ENCODE peak calls at places on chromosomes 5 and 9, in six cellular contexts. One of them, this sample, is unnamed.

GRCh38 chr5:112312295-112312694 is 106.8 kb downstream of the EPB41L4A start:
- DNase-seq in astrocyte: no peak
- DNase-seq in HCT116: no peak
- DNase-seq in H1: no peak
- DNase-seq in fibroblast of lung: no peak
- DNase-seq in endothelial cell of umbilical vein: no peak
- DNase-seq in this sample: no peak

GRCh38 chr9:104903609-104904008 is 24.3 kb downstream of the ABCA1 start:
- DNase-seq in HCT116: no peak
- DNase-seq in H1: no peak
- DNase-seq in astrocyte: peak
- DNase-seq in endothelial cell of umbilical vein: no peak
- DNase-seq in fibroblast of lung: no peak
- DNase-seq in this sample: no peak

GRCh38 chr9:89359018-89359417 is 40.7 kb downstream of the SECISBP2 start:
- DNase-seq in endothelial cell of umbilical vein: peak
- DNase-seq in H1: no peak
- DNase-seq in astrocyte: no peak
- DNase-seq in fibroblast of lung: no peak
- DNase-seq in HCT116: no peak
- DNase-seq in this sample: no peak

GRCh38 chr9:37026085-37026935 is 7.8 kb downstream of the PAX5 start:
- DNase-seq in fibroblast of lung: no peak
- DNase-seq in astrocyte: no peak
- DNase-seq in endothelial cell of umbilical vein: no peak
- DNase-seq in H1: peak
- DNase-seq in HCT116: no peak
- DNase-seq in this sample: no peak

GRCh38 chr5:119355244-119355635 is 579 bp upstream of the TNFAIP8 start:
- DNase-seq in astrocyte: no peak
- DNase-seq in endothelial cell of umbilical vein: no peak
- DNase-seq in HCT116: no peak
- DNase-seq in H1: peak
- DNase-seq in fibroblast of lung: no peak
- DNase-seq in this sample: no peak

GRCh38 chr9:83649080-83649479 is 26.1 kb downstream of the IDNK start:
- DNase-seq in H1: peak
- DNase-seq in astrocyte: no peak
- DNase-seq in fibroblast of lung: peak
- DNase-seq in HCT116: peak
- DNase-seq in endothelial cell of umbilical vein: peak
- DNase-seq in this sample: peak

GRCh38 chr9:107175039-107175438 is 108.0 kb upstream of the RAD23B start:
- DNase-seq in fibroblast of lung: no peak
- DNase-seq in astrocyte: no peak
- DNase-seq in H1: no peak
- DNase-seq in HCT116: no peak
- DNase-seq in endothelial cell of umbilical vein: no peak
- DNase-seq in this sample: no peak

GRCh38 chr5:35354751-35355150 is 124.5 kb upstream of the PRLR start:
- DNase-seq in astrocyte: no peak
- DNase-seq in H1: no peak
- DNase-seq in endothelial cell of umbilical vein: no peak
- DNase-seq in HCT116: no peak
- DNase-seq in fibroblast of lung: no peak
- DNase-seq in this sample: no peak

GRCh38 chr9:17578911-17579793 is at the start of gene SH3GL2:
- DNase-seq in fibroblast of lung: peak
- DNase-seq in endothelial cell of umbilical vein: no peak
- DNase-seq in astrocyte: peak
- DNase-seq in HCT116: no peak
- DNase-seq in H1: peak
- DNase-seq in this sample: no peak

GRCh38 chr5:113043491-113043931 is 66.9 kb downstream of the DCP2 start:
- DNase-seq in endothelial cell of umbilical vein: peak
- DNase-seq in HCT116: no peak
- DNase-seq in fibroblast of lung: peak
- DNase-seq in astrocyte: no peak
- DNase-seq in H1: peak
- DNase-seq in this sample: no peak

GRCh38 chr5:181173420-181174342 is 26.3 kb downstream of the OR2V2 start:
- DNase-seq in fibroblast of lung: no peak
- DNase-seq in HCT116: peak
- DNase-seq in endothelial cell of umbilical vein: peak
- DNase-seq in astrocyte: peak
- DNase-seq in H1: peak
- DNase-seq in this sample: no peak

GRCh38 chr9:107243757-107244156 is 39.3 kb upstream of the RAD23B start:
- DNase-seq in endothelial cell of umbilical vein: no peak
- DNase-seq in fibroblast of lung: peak
- DNase-seq in astrocyte: peak
- DNase-seq in H1: no peak
- DNase-seq in HCT116: peak
- DNase-seq in this sample: no peak

GRCh38 chr9:137168575-137168906 is 1.3 kb downstream of the LRRC26 start:
- DNase-seq in astrocyte: no peak
- DNase-seq in fibroblast of lung: no peak
- DNase-seq in H1: peak
- DNase-seq in HCT116: no peak
- DNase-seq in endothelial cell of umbilical vein: no peak
- DNase-seq in this sample: no peak

GRCh38 chr9:32783168-32783891 is at the start of gene TMEM215:
- DNase-seq in H1: peak
- DNase-seq in fibroblast of lung: no peak
- DNase-seq in astrocyte: no peak
- DNase-seq in endothelial cell of umbilical vein: no peak
- DNase-seq in HCT116: no peak
- DNase-seq in this sample: no peak

GRCh38 chr5:128539038-128539429 is 989 bp upstream of the FBN2 start:
- DNase-seq in fibroblast of lung: peak
- DNase-seq in H1: no peak
- DNase-seq in astrocyte: no peak
- DNase-seq in HCT116: no peak
- DNase-seq in endothelial cell of umbilical vein: peak
- DNase-seq in this sample: no peak

GRCh38 chr9:92963831-92964606 is 16.7 kb downstream of the FGD3 start:
- DNase-seq in H1: no peak
- DNase-seq in endothelial cell of umbilical vein: no peak
- DNase-seq in fibroblast of lung: no peak
- DNase-seq in astrocyte: no peak
- DNase-seq in HCT116: no peak
- DNase-seq in this sample: peak

DNA sequence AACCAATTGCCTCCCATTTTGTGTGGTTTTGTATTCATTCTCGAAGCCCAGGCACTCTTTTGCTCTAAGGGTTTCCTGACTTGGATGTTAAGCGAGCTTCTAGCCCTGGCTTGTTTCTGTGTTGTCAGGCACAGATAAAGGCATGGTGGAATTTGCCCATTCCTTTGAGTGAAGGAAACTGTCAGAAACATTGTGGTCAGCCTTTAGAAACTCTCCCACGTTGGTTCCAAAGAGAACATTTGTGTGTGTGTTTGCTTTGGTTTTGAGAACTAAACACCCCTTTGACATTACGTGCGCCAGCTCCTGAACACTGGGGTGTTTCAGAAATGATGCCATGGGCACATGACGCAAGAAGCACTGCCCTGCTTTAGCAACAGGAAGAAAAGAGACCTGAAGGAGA is 320.9 kb downstream of the NTRK2 start:
- DNase-seq in astrocyte: peak
- DNase-seq in HCT116: no peak
- DNase-seq in H1: no peak
- DNase-seq in fibroblast of lung: no peak
- DNase-seq in endothelial cell of umbilical vein: no peak
- DNase-seq in this sample: no peak
- H3K9ac ChIP-seq in astrocyte: no peak
- H3K9ac ChIP-seq in HCT116: no peak
- H3K9ac ChIP-seq in H1: no peak
- H3K9ac ChIP-seq in fibroblast of lung: no peak
- H3K9ac ChIP-seq in endothelial cell of umbilical vein: no peak
- H3K9ac ChIP-seq in this sample: no peak

DNA sequence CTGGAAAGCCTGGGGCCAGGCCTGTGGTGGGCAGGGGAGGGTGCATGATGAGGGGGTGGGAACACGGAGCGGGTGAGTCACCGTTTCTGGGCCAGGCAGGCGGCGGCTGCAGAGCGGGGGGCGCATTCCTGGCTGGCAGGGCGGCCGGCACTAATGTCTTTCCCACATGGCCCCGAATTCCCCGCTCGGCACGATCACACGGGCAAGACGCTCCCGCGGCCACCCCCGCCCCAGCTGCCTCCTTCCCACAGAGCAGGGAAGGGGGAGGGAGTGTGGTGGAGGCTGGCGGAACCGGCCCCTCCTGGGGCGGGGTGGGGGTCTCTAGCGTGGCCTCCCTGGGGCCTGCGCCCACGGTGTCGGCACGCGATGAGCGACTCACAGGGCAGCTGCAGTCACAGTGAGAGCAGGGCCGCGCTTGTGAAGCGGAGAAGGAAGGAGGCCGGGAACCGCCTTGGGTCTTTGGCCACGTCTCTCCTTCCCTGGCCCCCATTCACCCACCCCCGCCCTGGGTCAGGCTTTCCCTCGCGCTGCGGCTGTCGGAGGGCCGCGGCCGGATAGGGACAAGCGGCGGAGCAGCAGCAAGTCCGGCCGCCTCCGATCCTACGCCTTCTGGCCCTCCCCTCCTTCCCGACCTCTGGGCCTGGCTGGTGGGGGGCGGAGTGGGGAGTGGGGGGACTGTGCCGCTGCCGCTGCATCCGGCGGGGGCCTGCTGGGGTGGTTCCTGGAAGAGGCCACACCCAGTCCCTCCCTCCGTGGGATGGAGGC is 48.9 kb downstream of the CXXC5 start:
- DNase-seq in endothelial cell of umbilical vein: peak
- DNase-seq in astrocyte: peak
- DNase-seq in fibroblast of lung: peak
- DNase-seq in HCT116: no peak
- DNase-seq in H1: no peak
- DNase-seq in this sample: no peak
- TF ChIP-seq EZH2 in endothelial cell of umbilical vein: no peak
- TF ChIP-seq EZH2 in astrocyte: no peak
- TF ChIP-seq EZH2 in fibroblast of lung: no peak
- TF ChIP-seq EZH2 in HCT116: no peak
- TF ChIP-seq EZH2 in H1: peak
- TF ChIP-seq EZH2 in this sample: no peak

GRCh38 chr5:89110916-89111646 is 228.1 kb upstream of the MEF2C start:
- DNase-seq in H1: no peak
- DNase-seq in fibroblast of lung: no peak
- DNase-seq in endothelial cell of umbilical vein: no peak
- DNase-seq in HCT116: no peak
- DNase-seq in astrocyte: peak
- DNase-seq in this sample: no peak

GRCh38 chr5:89105836-89106235 is 222.9 kb upstream of the MEF2C start:
- DNase-seq in astrocyte: peak
- DNase-seq in endothelial cell of umbilical vein: no peak
- DNase-seq in fibroblast of lung: no peak
- DNase-seq in HCT116: no peak
- DNase-seq in H1: no peak
- DNase-seq in this sample: no peak

GRCh38 chr5:89106479-89106878 is 223.5 kb upstream of the MEF2C start:
- DNase-seq in astrocyte: no peak
- DNase-seq in HCT116: no peak
- DNase-seq in fibroblast of lung: no peak
- DNase-seq in endothelial cell of umbilical vein: no peak
- DNase-seq in H1: no peak
- DNase-seq in this sample: no peak

DNA sequence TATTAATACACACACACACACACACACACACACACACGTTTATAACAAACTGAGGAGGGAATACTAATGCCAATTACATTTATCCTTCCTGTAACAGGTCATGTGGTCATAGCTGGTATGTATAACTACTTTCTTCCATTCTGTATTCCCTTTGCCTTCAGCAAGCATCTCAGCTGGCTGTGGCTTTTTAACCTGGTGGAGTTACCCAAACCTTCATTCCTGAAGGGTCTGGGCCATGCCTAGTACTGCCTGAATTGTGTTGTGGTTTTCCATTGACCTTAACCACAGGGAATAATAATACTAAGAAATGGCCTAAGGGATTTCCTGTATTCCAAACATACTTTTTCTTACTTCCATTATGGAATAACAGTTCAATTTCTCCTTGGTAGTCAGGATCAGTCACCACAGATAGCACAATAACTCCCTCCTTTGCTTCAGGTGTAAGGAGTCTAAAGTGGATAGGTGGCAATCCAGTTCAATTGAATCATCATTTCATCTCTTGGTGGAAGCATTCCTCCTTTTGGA is 222.2 kb upstream of the MEF2C start:
- DNase-seq in H1: no peak
- DNase-seq in HCT116: no peak
- DNase-seq in endothelial cell of umbilical vein: no peak
- DNase-seq in fibroblast of lung: no peak
- DNase-seq in astrocyte: peak
- DNase-seq in this sample: no peak
- H3K9ac ChIP-seq in H1: no peak
- H3K9ac ChIP-seq in HCT116: no peak
- H3K9ac ChIP-seq in endothelial cell of umbilical vein: no peak
- H3K9ac ChIP-seq in fibroblast of lung: no peak
- H3K9ac ChIP-seq in astrocyte: no peak
- H3K9ac ChIP-seq in this sample: no peak

DNA sequence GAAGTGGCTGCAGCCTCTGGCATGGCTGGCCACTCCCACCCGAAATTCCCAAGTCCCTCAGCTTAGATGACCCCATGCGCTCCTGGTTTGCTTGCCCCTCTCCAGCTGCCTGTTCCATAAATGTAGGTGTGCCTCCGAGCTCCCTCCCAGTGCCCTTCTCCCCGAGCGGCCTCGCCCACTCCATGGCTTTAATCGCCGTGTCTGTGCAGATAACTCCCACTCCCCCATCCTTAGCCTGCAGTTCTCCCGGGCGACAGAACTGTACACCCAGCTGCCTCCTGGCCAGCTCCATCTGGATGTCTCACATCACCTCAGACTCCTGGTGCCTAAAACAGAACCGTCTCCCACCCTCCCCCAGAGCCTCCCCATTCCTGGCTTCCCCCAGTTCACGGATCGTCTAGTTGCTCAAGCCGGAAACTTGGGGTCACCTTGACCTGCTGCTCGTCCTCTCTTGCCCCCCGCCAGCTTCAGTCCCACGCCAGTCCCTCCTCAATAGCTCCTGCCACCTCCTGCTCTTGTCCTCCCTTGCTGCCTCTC is 24.1 kb downstream of the HK3 start:
- DNase-seq in astrocyte: no peak
- DNase-seq in fibroblast of lung: no peak
- DNase-seq in endothelial cell of umbilical vein: no peak
- DNase-seq in HCT116: no peak
- DNase-seq in H1: no peak
- DNase-seq in this sample: no peak
- TF ChIP-seq EZH2 in astrocyte: no peak
- TF ChIP-seq EZH2 in fibroblast of lung: peak
- TF ChIP-seq EZH2 in endothelial cell of umbilical vein: no peak
- TF ChIP-seq EZH2 in HCT116: no peak
- TF ChIP-seq EZH2 in H1: no peak
- TF ChIP-seq EZH2 in this sample: no peak

GRCh38 chr5:177310332-177310731 is 1.4 kb downstream of the MXD3 start:
- DNase-seq in endothelial cell of umbilical vein: no peak
- DNase-seq in astrocyte: no peak
- DNase-seq in H1: no peak
- DNase-seq in fibroblast of lung: no peak
- DNase-seq in HCT116: no peak
- DNase-seq in this sample: no peak
- H3K9ac ChIP-seq in endothelial cell of umbilical vein: no peak
- H3K9ac ChIP-seq in astrocyte: peak
- H3K9ac ChIP-seq in H1: no peak
- H3K9ac ChIP-seq in fibroblast of lung: no peak
- H3K9ac ChIP-seq in HCT116: peak
- H3K9ac ChIP-seq in this sample: peak

This sample was measured in DND-41.